ENCODE peak calls at places on chromosomes 6 and 20, in five cellular contexts. S is K562, R is GM12878, X is HepG2, B is H1. G is an unnamed sample.
A peak's percentile ranks its signal among the peaks of the same experiment; 100 is the strongest.

GRCh38 chr6:36340341-36340670 is 3.6 kb upstream of the BNIP5 start:
- DNase-seq in X (no peak), S (no peak), B (no peak), R (no peak), G (no peak)

GRCh38 chr20:5118220-5119142 is 1.3 kb downstream of the PCNA start:
- DNase-seq in S (no peak), X (no peak), R (no peak), B (no peak), G (no peak)

GRCh38 chr20:57661201-57662027 is 41.2 kb upstream of the ZBP1 start:
- DNase-seq in R (no peak), X (no peak), S (no peak), B (no peak), G (no peak)

GRCh38 chr20:4736875-4737274 is 15.2 kb downstream of the PRND start:
- DNase-seq in B (no peak), S (no peak), X (no peak), R (no peak), G (no peak)

GRCh38 chr6:15628499-15629131 is 34.2 kb downstream of the DTNBP1 start:
- DNase-seq in X (no peak), R (no peak), S (no peak), B (no peak), G (no peak)

GRCh38 chr6:100574836-100575235 is 110.1 kb upstream of the SIM1 start:
- DNase-seq in S (no peak), X (no peak), B (no peak), R (no peak), G (no peak)

GRCh38 chr6:21348462-21349195 is 244.9 kb upstream of the SOX4 start:
- DNase-seq in B (no peak), S (no peak), X (no peak), R (no peak), G (peak; percentile 45)

GRCh38 chr6:136522636-136523035 is 27.6 kb downstream of the MAP7 start:
- DNase-seq in S (no peak), B (no peak), X (no peak), R (no peak), G (no peak)

DNA sequence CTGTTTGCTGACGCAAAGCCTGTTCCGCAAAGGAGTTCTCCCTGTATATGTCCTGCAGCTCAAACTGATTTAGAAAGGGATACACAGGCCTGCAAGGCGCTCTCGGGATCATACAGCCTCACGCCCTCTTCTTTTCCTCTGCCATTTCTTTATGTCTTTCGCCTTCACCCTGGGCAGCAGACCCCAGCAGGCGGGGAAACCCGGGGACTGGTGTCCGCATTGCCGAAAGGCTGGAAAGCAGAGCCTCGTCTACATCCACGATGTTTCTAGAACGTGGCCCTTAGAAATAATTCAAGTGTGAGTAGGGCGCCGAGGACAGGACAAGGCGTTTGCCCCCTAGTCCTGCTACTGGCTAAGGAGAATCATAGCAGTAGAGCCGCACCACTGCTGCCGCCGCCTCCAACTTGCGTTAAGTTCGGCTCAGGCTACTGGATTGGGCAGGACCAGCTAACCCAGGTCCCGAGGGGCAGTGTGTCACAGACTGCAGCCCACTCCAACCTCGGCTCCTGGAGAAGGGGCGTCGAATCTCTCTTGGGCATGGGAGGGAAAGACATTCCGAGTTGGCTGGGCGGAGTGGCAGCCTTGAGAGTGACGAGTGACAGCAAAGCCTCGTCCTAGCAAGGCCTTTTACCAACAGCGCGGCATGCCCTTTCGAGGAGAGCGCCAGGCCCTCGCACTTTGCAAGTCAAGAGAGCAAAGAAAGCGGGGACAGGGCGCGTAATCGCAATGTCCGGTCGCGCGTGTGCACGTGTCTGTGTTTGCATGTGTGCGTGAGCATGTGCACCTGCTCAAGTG is 2.6 kb upstream of the TBX18 start:
- DNase-seq in R (no peak), X (no peak), S (no peak), B (no peak), G (peak; percentile 68)
- H3K4me3 ChIP-seq in R (no peak overlapping the region), X (no peak overlapping the region), S (no peak overlapping the region), B (peak overlapping the region; percentile 22), G (peak overlapping the region; percentile 56)

GRCh38 chr6:143482593-143482992 is 28.9 kb downstream of the FUCA2 start:
- DNase-seq in S (no peak), R (no peak), X (no peak), B (no peak), G (no peak)
- TF ChIP-seq CREB1 in S (no peak), R (no peak), X (no peak), B (no peak), G (no peak)

DNA sequence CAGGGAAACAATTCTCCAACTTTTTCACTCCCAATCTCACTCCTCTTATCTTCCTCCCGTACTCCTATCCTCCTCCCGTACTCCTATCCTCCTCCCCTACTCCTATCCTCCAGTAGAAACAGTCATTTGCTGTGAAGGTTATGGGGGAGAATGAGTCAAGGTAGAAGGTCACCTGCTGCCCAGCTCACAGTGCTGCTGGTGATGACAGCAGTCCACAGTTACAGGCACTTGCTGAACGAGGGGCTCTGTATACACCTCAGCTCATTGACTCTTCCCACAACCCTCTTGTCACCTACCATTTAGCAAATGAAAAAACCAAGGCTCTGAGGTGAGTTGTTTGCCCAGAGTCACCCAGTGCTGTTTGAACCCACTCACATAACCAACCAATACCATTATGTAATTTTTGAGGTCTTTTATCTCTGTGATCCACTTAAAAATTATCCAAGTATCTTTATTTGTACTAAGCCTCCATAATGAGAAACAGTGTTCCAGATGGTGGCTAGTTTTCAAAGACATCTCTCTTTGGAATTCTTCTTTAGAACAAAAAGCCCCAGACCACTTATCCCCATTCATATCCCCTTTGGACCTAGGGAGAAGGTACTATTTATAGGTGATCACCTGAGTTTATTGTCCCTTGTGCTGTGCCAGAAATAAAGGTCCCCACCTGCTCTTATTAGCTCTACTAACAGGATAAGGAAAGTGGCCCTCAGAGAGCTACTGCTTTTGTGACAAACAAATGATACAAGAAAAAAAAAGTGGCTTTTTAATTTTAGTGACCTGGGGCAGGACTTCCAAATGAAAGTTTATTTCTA is 53.2 kb downstream of the PTPN1 start:
- DNase-seq in S (no peak), X (peak; percentile 80), R (no peak), B (no peak), G (no peak)
- H3K4me1 ChIP-seq in S (no peaks in the 10 kb centered on the region), X (peaks cover 29% of the 10 kb centered on the region), R (peaks cover 7% of the 10 kb centered on the region), B (no peaks in the 10 kb centered on the region), G (no peaks in the 10 kb centered on the region)

GRCh38 chr20:37095609-37096414 is at the start of gene RBL1:
- DNase-seq in R (peak; percentile 60), S (peak; percentile 91), B (peak; percentile 79), X (peak; percentile 88), G (peak; percentile 95)

GRCh38 chr20:37095108-37095608 is 639 bp downstream of the RBL1 start:
- DNase-seq in X (peak; percentile 41), S (peak; percentile 38), R (no peak), B (no peak), G (no peak)

DNA sequence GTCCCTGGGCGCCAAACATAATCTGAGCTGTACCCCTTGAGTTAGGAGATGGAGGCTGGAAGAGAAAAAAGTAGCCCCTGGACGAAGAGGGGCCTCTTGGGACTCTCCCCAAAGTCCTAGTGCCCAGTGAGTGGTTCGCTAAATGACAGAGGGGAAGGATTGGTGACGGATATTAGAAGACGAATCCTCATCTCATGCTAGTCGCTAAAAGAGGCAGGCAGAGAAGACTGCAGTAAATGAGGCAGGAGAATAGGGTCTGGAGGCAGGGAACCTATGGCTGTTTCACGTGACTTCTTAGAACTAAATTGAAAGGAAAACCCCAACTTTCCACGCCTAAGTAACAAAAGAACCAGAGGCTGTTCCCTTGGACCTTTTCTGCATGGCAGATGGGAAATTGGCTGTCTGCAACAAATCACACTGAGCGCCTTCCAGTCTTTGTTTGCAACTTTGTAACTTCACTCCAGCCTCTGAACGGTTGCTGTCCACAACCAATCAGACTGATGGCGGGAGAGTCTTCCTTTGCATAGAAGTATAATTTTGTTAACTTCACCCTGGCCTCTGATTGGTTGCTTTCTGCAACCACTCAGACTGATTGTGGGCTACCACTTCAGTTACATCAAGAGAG is 730 bp upstream of the RBL1 start:
- DNase-seq in B (no peak), X (no peak), S (no peak), R (no peak), G (no peak)
- H3K4me3 ChIP-seq in B (peak overlapping the region; percentile 60), X (peak overlapping the region; percentile 70), S (peak overlapping the region; percentile 50), R (peak overlapping the region; percentile 69), G (peak overlapping the region; percentile 68)

G was measured in GM23338.